ENCODE peak calls at places on chromosomes 5 and 9, in eight cellular contexts. U, F, B, W, N, T, Y and Z are unnamed samples.

GRCh38 chr9:109894921-109895758 is 115.1 kb downstream of the PALM2AKAP2 start:
- DNase-seq in T (no peak), W (peak; percentile 75), N (peak; percentile 34), B (no peak), Y (peak; percentile 81), U (no peak), F (peak; percentile 74), Z (no peak)

GRCh38 chr9:93192721-93193372 is 8.9 kb downstream of the WNK2 start:
- DNase-seq in T (no peak), U (no peak), N (no peak), W (no peak), B (no peak), F (no peak), Y (no peak), Z (no peak)

GRCh38 chr5:80220268-80220897 is 35.5 kb downstream of the SERINC5 start:
- DNase-seq in T (no peak), F (no peak), W (no peak), N (no peak), U (no peak), Y (no peak), B (no peak), Z (no peak)

GRCh38 chr5:147037517-147038205 is 159.1 kb upstream of the PPP2R2B start:
- DNase-seq in Y (peak; percentile 81), U (peak; percentile 35), W (peak; percentile 9), B (no peak), N (no peak), T (no peak), F (no peak), Z (no peak)

GRCh38 chr9:98333703-98334582 is 78.5 kb upstream of the TBC1D2 start:
- DNase-seq in T (no peak), Y (peak; percentile 55), B (no peak), U (no peak), W (peak; percentile 87), F (no peak), N (no peak), Z (no peak)

GRCh38 chr5:59065551-59065950 is 482.7 kb downstream of the RAB3C start:
- DNase-seq in N (no peak), U (no peak), W (peak; percentile 74), T (no peak), B (no peak), F (no peak), Y (no peak), Z (no peak)

GRCh38 chr5:174307656-174308271 is 262.3 kb downstream of the NSG2 start:
- DNase-seq in U (no peak), F (no peak), N (no peak), W (no peak), B (no peak), Y (no peak), T (no peak), Z (no peak)

GRCh38 chr5:129670944-129671343 is 77.0 kb upstream of the MINAR2 start:
- DNase-seq in F (no peak), N (no peak), B (no peak), W (peak; percentile 87), Y (peak; percentile 76), U (no peak), T (no peak), Z (no peak)

GRCh38 chr9:114098660-114099522 is at the start of gene KIF12:
- DNase-seq in B (no peak), W (peak; percentile 21), Y (no peak), T (no peak), U (no peak), F (no peak), N (no peak), Z (no peak)

GRCh38 chr5:160649304-160649703 is 202.7 kb downstream of the ATP10B start:
- DNase-seq in W (no peak), Y (no peak), U (no peak), B (no peak), T (peak; percentile 5), F (peak; percentile 27), N (no peak), Z (no peak)

GRCh38 chr9:104091708-104092107 is 2.4 kb upstream of the SMC2 start:
- DNase-seq in Y (peak; percentile 67), N (peak; percentile 53), U (no peak), W (no peak), B (no peak), F (peak; percentile 33), T (peak; percentile 42), Z (peak; percentile 72)

GRCh38 chr9:106932675-106933074 is 69.7 kb downstream of the ZNF462 start:
- DNase-seq in W (no peak), N (no peak), F (no peak), Y (no peak), U (no peak), B (no peak), T (no peak), Z (no peak)

GRCh38 chr5:91042225-91042624 is 340.9 kb downstream of the ARRDC3 start:
- DNase-seq in U (no peak), B (no peak), N (no peak), T (no peak), F (no peak), W (no peak), Y (no peak), Z (no peak)

GRCh38 chr5:66223637-66224036 is 79.5 kb downstream of the SREK1 start:
- DNase-seq in Y (no peak), W (no peak), U (no peak), B (no peak), T (peak; percentile 24), F (no peak), N (no peak), Z (no peak)

GRCh38 chr5:137201876-137202275 is 297.2 kb downstream of the SPOCK1 start:
- DNase-seq in U (peak; percentile 22), W (peak; percentile 91), F (no peak), B (no peak), Y (peak; percentile 12), N (no peak), T (no peak), Z (peak; percentile 69)

GRCh38 chr5:77910789-77911188 is 134.7 kb upstream of the TBCA start:
- DNase-seq in U (no peak), T (no peak), W (no peak), B (no peak), F (no peak), Y (no peak), N (no peak), Z (no peak)

GRCh38 chr9:33114746-33115145 is 38.3 kb upstream of the SMU1 start:
- DNase-seq in N (no peak), Y (no peak), U (no peak), B (no peak), W (no peak), F (no peak), T (no peak), Z (no peak)